ENCODE peak calls at places on chromosome 19, in five cellular contexts. Z is neural progenitor cell, Q is PC-3, C is fibroblast of mammary gland, B is BE2C. R is an unnamed sample.

GRCh38 chr19:4327252-4327876 is 11.3 kb downstream of the STAP2 start:
- DNase-seq in Z (peak; percentile 94), Q (no peak), C (peak; percentile 41), B (peak; percentile 83), R (peak; percentile 92)

GRCh38 chr19:38674388-38675133 is 27.1 kb downstream of the ACTN4 start:
- DNase-seq in Z (no peak), Q (no peak), C (peak; percentile 61), B (no peak), R (no peak)

GRCh38 chr19:38743394-38744297 is 628 bp downstream of the CAPN12 start:
- DNase-seq in Z (no peak), Q (no peak), C (no peak), B (no peak), R (no peak)

GRCh38 chr19:34165295-34165738 is 7.0 kb upstream of the LSM14A start:
- DNase-seq in Z (no peak), Q (no peak), C (no peak), B (no peak), R (no peak)

GRCh38 chr19:35462476-35462953 is 14.5 kb downstream of the FFAR2 start:
- DNase-seq in Z (no peak), Q (no peak), C (no peak), B (no peak), R (no peak)

GRCh38 chr19:32652893-32653625 is 21.9 kb downstream of the ANKRD27 start:
- DNase-seq in Z (no peak), Q (no peak), C (peak; percentile 61), B (peak; percentile 45), R (no peak)

GRCh38 chr19:47726467-47726866 is 13.2 kb downstream of the EHD2 start:
- DNase-seq in Z (no peak), Q (no peak), C (peak; percentile 73), B (no peak), R (no peak)

GRCh38 chr19:2653717-2654584 is 48.5 kb downstream of the GNG7 start:
- DNase-seq in Z (peak; percentile 56), Q (no peak), C (no peak), B (no peak), R (peak; percentile 35)

GRCh38 chr19:44303976-44304568 is 753 bp downstream of the ZNF235 start:
- DNase-seq in Z (peak; percentile 60), Q (peak; percentile 26), C (peak; percentile 47), B (peak; percentile 16), R (peak; percentile 12)

GRCh38 chr19:47471733-47472457 is at the start of gene SLC8A2:
- DNase-seq in Z (peak; percentile 97), Q (peak; percentile 49), C (peak; percentile 63), B (peak; percentile 85), R (peak; percentile 95)

GRCh38 chr19:33295621-33296472 is 6.5 kb downstream of the CEBPA start:
- DNase-seq in Z (no peak), Q (no peak), C (no peak), B (no peak), R (no peak)

GRCh38 chr19:1606138-1606651 is 933 bp upstream of the UQCR11 start:
- DNase-seq in Z (no peak), Q (no peak), C (no peak), B (no peak), R (no peak)

GRCh38 chr19:35742121-35742724 is at the start of gene IGFLR1:
- DNase-seq in Z (no peak), Q (no peak), C (no peak), B (no peak), R (no peak)

GRCh38 chr19:17777840-17778620 is 16.9 kb upstream of the B3GNT3 start:
- DNase-seq in Z (peak; percentile 84), Q (peak; percentile 94), C (peak; percentile 47), B (peak; percentile 85), R (peak; percentile 80)

GRCh38 chr19:14786421-14786851 is 8.1 kb upstream of the ADGRE2 start:
- DNase-seq in Z (peak; percentile 80), Q (peak; percentile 42), C (no peak), B (peak; percentile 20), R (peak; percentile 54)

GRCh38 chr19:12838893-12839656 is 760 bp downstream of the MAST1 start:
- DNase-seq in Z (peak; percentile 23), Q (peak; percentile 47), C (no peak), B (peak; percentile 47), R (no peak)

GRCh38 chr19:30074096-30074495 is 132.1 kb downstream of the URI1 start:
- DNase-seq in Z (no peak), Q (no peak), C (no peak), B (no peak), R (no peak)

GRCh38 chr19:18049390-18049789 is 37.3 kb downstream of the IL12RB1 start:
- DNase-seq in Z (no peak), Q (no peak), C (peak; percentile 31), B (no peak), R (no peak)

GRCh38 chr19:45117666-45118065 is 24.7 kb downstream of the PPP1R37 start:
- DNase-seq in Z (no peak), Q (no peak), C (no peak), B (no peak), R (no peak)

GRCh38 chr19:42252365-42253244 is 2.3 kb downstream of the ERF start:
- DNase-seq in Z (no peak), Q (no peak), C (peak; percentile 71), B (no peak), R (no peak)

DNA sequence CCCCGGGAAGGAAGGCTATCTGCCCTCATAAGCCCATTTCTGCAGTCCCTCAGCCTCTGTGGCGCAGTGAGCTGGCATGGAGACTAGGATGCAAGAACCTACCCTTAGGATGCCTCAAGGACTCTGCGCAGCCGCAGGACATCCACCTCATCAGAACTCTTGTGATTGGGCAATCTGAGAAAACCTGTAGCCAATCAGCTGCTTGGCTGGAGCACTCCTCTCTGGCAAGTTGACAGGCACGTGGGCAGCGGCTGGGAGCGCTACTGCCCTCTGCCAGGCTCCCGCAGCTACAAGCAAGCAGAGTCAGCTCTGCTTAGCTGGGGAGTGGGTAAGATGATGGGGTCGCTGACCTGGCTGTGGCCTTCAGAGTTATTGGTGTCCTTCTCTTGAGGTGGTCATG is 1.5 kb upstream of the ECSIT start:
- DNase-seq in Z (peak; percentile 89), Q (peak; percentile 84), C (peak; percentile 90), B (peak; percentile 96), R (peak; percentile 39)
- TF ChIP-seq CTCF in Z (peak; percentile 46), Q (peak; percentile 51), C (peak; percentile 31), B (peak; percentile 63), R (no peak)

GRCh38 chr19:55382522-55383054 is 1.5 kb downstream of the TMEM238 start:
- DNase-seq in Z (no peak), Q (no peak), C (no peak), B (no peak), R (no peak)

GRCh38 chr19:55385236-55385748 is 440 bp upstream of the RPL28 start:
- DNase-seq in Z (peak; percentile 98), Q (peak; percentile 99), C (peak; percentile 95), B (peak; percentile 96), R (peak; percentile 98)

GRCh38 chr19:55384576-55385235 is 614 bp upstream of the TMEM238 start:
- DNase-seq in Z (no peak), Q (no peak), C (no peak), B (no peak), R (no peak)

GRCh38 chr19:55383279-55383788 is 758 bp downstream of the TMEM238 start:
- DNase-seq in Z (no peak), Q (no peak), C (no peak), B (no peak), R (no peak)

DNA sequence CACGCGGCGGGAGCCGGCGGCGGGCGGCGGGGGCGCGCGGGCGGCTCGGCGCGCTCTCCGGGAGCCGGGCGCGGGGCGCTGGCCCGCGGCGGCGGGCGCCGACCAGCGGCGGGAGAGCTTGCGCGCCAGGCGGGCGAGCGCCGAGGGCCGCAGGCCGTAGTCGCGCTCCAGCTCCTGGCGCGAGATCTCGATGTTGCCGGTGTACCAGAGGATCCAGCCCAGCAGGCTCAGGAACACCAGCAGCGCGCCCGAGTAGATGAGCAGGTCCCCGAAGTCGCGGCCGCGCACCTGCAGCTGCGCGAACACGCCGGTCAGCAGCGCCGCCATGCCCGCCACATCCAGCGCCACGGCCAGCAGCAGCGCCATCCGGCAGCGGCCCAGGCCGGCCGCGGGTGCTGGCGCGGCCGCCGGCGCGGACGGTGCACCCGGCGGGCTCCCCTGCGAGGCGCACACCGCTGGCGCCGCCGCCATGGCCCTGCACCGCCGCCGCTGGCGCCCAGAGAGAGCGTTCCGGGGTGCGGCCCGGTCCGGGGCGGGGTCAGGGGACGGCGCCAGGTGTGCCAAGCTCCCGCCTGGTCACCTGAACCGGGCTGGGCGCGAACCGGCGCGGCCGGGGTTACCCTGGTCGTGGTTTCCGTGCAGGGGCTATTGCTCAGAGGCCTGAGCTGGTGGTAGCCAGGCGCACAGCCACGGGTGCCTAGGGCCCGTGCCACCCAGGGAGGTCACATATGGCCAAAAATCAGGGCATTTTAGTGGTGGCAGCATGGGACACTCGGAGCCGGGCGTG is at the start of gene TMEM238:
- DNase-seq in Z (peak; percentile 88), Q (peak; percentile 71), C (peak; percentile 64), B (peak; percentile 79), R (peak; percentile 72)
- TF ChIP-seq CTCF in Z (no peak), Q (no peak), C (no peak), B (no peak), R (no peak)

GRCh38 chr19:8065489-8066261 is 13.1 kb downstream of the CCL25 start:
- DNase-seq in Z (no peak), Q (no peak), C (no peak), B (no peak), R (no peak)

GRCh38 chr19:8071912-8072311 is 19.4 kb downstream of the CCL25 start:
- DNase-seq in Z (no peak), Q (no peak), C (no peak), B (no peak), R (no peak)

GRCh38 chr19:8064866-8065486 is 12.4 kb downstream of the CCL25 start:
- DNase-seq in Z (no peak), Q (no peak), C (no peak), B (no peak), R (no peak)

GRCh38 chr19:8074501-8074900 is 21.9 kb downstream of the CCL25 start:
- DNase-seq in Z (no peak), Q (no peak), C (no peak), B (no peak), R (no peak)

GRCh38 chr19:8069116-8069973 is 16.8 kb downstream of the CCL25 start:
- DNase-seq in Z (peak; percentile 63), Q (peak; percentile 72), C (peak; percentile 21), B (no peak), R (no peak)
- TF ChIP-seq CTCF in Z (peak; percentile 84), Q (peak; percentile 93), C (peak; percentile 68), B (peak; percentile 79), R (peak; percentile 54)

GRCh38 chr19:53579518-53579917 is 41.6 kb downstream of the ZNF331 start:
- DNase-seq in Z (no peak), Q (no peak), C (no peak), B (no peak), R (no peak)

GRCh38 chr19:53580871-53581835 is 43.2 kb downstream of the ZNF331 start:
- DNase-seq in Z (no peak), Q (no peak), C (no peak), B (no peak), R (no peak)

GRCh38 chr19:53583181-53583580 is 45.2 kb downstream of the ZNF331 start:
- DNase-seq in Z (no peak), Q (no peak), C (no peak), B (no peak), R (no peak)

GRCh38 chr19:53577968-53578367 is 40.0 kb downstream of the ZNF331 start:
- DNase-seq in Z (no peak), Q (no peak), C (no peak), B (no peak), R (no peak)

DNA sequence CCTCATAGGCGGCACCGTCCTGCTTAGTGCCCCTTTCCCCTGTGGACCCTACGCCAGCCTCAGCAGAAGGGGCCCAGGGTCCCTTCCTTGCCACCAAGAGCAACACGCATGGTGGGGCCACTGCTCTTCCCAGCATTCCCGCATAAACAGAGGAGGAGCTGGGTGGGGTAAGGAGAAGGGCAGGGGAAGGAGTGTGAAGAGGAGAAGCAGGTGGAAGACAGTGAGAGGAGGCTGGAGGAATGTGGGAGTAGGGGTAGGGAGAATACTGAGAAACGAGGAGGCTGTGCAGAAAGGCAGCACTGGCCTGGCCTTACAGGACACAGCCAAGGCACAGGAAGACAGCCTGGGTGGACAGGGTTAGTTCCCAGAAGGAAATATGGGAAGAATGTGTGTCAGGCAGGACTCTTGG is 43.9 kb downstream of the ZNF331 start:
- DNase-seq in Z (no peak), Q (no peak), C (no peak), B (no peak), R (no peak)
- TF ChIP-seq CTCF in Z (no peak), Q (no peak), C (no peak), B (no peak), R (no peak)

R was measured in nephron progenitor cell.